ENCODE peak calls at places on chromosomes 6 and 20, in five cellular contexts. A is stimulated activated CD4-positive, alpha-beta T cell treated with anti-CD3 and anti-CD28 coated beads, Interleukin-1b, Interleukin-23, amount 100 ng/mL, for 4 hours; C is stimulated activated CD8-positive, alpha-beta memory T cell treated with anti-CD3 and anti-CD28 coated beads, Interleukin-2, amount 100 ng/mL, for 1 hour; M is amniotic epithelial cell; T is lower leg skin. J is an unnamed sample.

GRCh38 chr6:26372308-26373144 is 7.5 kb downstream of the BTN3A2 start:
- DNase-seq in C (no peak), A (no peak), T (no peak), M (no peak), J (no peak)

GRCh38 chr6:84432616-84433015 is 205.2 kb upstream of the CEP162 start:
- DNase-seq in A (no peak), C (no peak), M (peak), T (no peak), J (no peak)

GRCh38 chr20:58603656-58604184 is 47.4 kb upstream of the STX16 start:
- DNase-seq in T (no peak), C (no peak), A (no peak), M (peak), J (no peak)

GRCh38 chr6:34249469-34250370 is 914 bp upstream of the SMIM29 start:
- DNase-seq in M (no peak), C (no peak), T (no peak), A (no peak), J (no peak)

GRCh38 chr6:99119109-99120031 is 171.6 kb upstream of the FBXL4 start:
- DNase-seq in C (no peak), M (peak), T (no peak), A (no peak), J (peak)

GRCh38 chr6:42402184-42402583 is 49.5 kb downstream of the TRERF1 start:
- DNase-seq in C (peak), M (peak), A (peak), T (peak), J (no peak)

GRCh38 chr6:113414511-113414910 is 442.6 kb upstream of the MARCKS start:
- DNase-seq in T (no peak), A (no peak), C (no peak), M (peak), J (no peak)

GRCh38 chr6:35258858-35259193 is 709 bp upstream of the ZNF76 start:
- DNase-seq in A (no peak), M (peak), C (peak), T (no peak), J (no peak)

GRCh38 chr20:13749811-13750210 is 34.9 kb downstream of the ESF1 start:
- DNase-seq in T (no peak), C (no peak), A (no peak), M (no peak), J (no peak)